ENCODE peak calls at places on chromosomes 3 and 15, in eight cellular contexts. One of them, this sample, is unnamed.

GRCh38 chr3:64674591-64675076 is 13.2 kb downstream of the ADAMTS9 start:
- DNase-seq in heart left ventricle: no peak
- DNase-seq in endothelial cell: no peak
- DNase-seq in neural crest cell: no peak
- DNase-seq in HL-60: no peak
- DNase-seq in HFF-Myc: no peak
- DNase-seq in thoracic aorta: no peak
- DNase-seq in nephron progenitor cell: no peak
- DNase-seq in this sample: no peak

GRCh38 chr3:169104541-169104940 is 559.0 kb downstream of the MECOM start:
- DNase-seq in heart left ventricle: no peak
- DNase-seq in endothelial cell: no peak
- DNase-seq in neural crest cell: no peak
- DNase-seq in HL-60: no peak
- DNase-seq in HFF-Myc: no peak
- DNase-seq in thoracic aorta: no peak
- DNase-seq in nephron progenitor cell: no peak
- DNase-seq in this sample: no peak

GRCh38 chr15:25372298-25372697 is 66.5 kb downstream of the UBE3A start:
- DNase-seq in heart left ventricle: no peak
- DNase-seq in endothelial cell: no peak
- DNase-seq in neural crest cell: no peak
- DNase-seq in HL-60: no peak
- DNase-seq in HFF-Myc: no peak
- DNase-seq in thoracic aorta: no peak
- DNase-seq in nephron progenitor cell: no peak
- DNase-seq in this sample: no peak

GRCh38 chr15:89399390-89400120 is 64.9 kb upstream of the POLG start:
- DNase-seq in heart left ventricle: no peak
- DNase-seq in endothelial cell: peak
- DNase-seq in neural crest cell: peak
- DNase-seq in HL-60: no peak
- DNase-seq in HFF-Myc: no peak
- DNase-seq in thoracic aorta: no peak
- DNase-seq in nephron progenitor cell: peak
- DNase-seq in this sample: peak

GRCh38 chr3:134481166-134481565 is 4.6 kb downstream of the ANAPC13 start:
- DNase-seq in heart left ventricle: no peak
- DNase-seq in endothelial cell: no peak
- DNase-seq in neural crest cell: no peak
- DNase-seq in HL-60: no peak
- DNase-seq in HFF-Myc: no peak
- DNase-seq in thoracic aorta: no peak
- DNase-seq in nephron progenitor cell: no peak
- DNase-seq in this sample: no peak

GRCh38 chr3:126835472-126836219 is 131.6 kb downstream of the CHCHD6 start:
- DNase-seq in heart left ventricle: no peak
- DNase-seq in endothelial cell: no peak
- DNase-seq in neural crest cell: no peak
- DNase-seq in HL-60: no peak
- DNase-seq in HFF-Myc: no peak
- DNase-seq in thoracic aorta: no peak
- DNase-seq in nephron progenitor cell: no peak
- DNase-seq in this sample: no peak

GRCh38 chr15:98924311-98925049 is 83.1 kb downstream of the PGPEP1L start:
- DNase-seq in heart left ventricle: peak
- DNase-seq in endothelial cell: no peak
- DNase-seq in neural crest cell: no peak
- DNase-seq in HL-60: no peak
- DNase-seq in HFF-Myc: no peak
- DNase-seq in thoracic aorta: no peak
- DNase-seq in nephron progenitor cell: no peak
- DNase-seq in this sample: no peak

GRCh38 chr3:116000315-116000714 is 377.0 kb downstream of the GAP43 start:
- DNase-seq in heart left ventricle: no peak
- DNase-seq in endothelial cell: no peak
- DNase-seq in neural crest cell: no peak
- DNase-seq in HL-60: no peak
- DNase-seq in HFF-Myc: peak
- DNase-seq in thoracic aorta: no peak
- DNase-seq in nephron progenitor cell: no peak
- DNase-seq in this sample: no peak

GRCh38 chr3:69200384-69201068 is 78.1 kb upstream of the LMOD3 start:
- DNase-seq in heart left ventricle: peak
- DNase-seq in endothelial cell: no peak
- DNase-seq in neural crest cell: no peak
- DNase-seq in HL-60: no peak
- DNase-seq in HFF-Myc: peak
- DNase-seq in thoracic aorta: no peak
- DNase-seq in nephron progenitor cell: peak
- DNase-seq in this sample: no peak

GRCh38 chr15:40367038-40367672 is 9.1 kb downstream of the DISP2 start:
- DNase-seq in heart left ventricle: peak
- DNase-seq in endothelial cell: no peak
- DNase-seq in neural crest cell: no peak
- DNase-seq in HL-60: no peak
- DNase-seq in HFF-Myc: no peak
- DNase-seq in thoracic aorta: no peak
- DNase-seq in nephron progenitor cell: no peak
- DNase-seq in this sample: no peak

GRCh38 chr3:9402410-9403228 is 5.2 kb downstream of the SETD5 start:
- DNase-seq in heart left ventricle: peak
- DNase-seq in endothelial cell: peak
- DNase-seq in neural crest cell: peak
- DNase-seq in HL-60: no peak
- DNase-seq in HFF-Myc: no peak
- DNase-seq in thoracic aorta: no peak
- DNase-seq in nephron progenitor cell: peak
- DNase-seq in this sample: no peak

GRCh38 chr15:45414215-45414885 is 36.0 kb upstream of the GATM start:
- DNase-seq in heart left ventricle: no peak
- DNase-seq in endothelial cell: no peak
- DNase-seq in neural crest cell: no peak
- DNase-seq in HL-60: no peak
- DNase-seq in HFF-Myc: no peak
- DNase-seq in thoracic aorta: no peak
- DNase-seq in nephron progenitor cell: no peak
- DNase-seq in this sample: no peak

GRCh38 chr15:64004059-64004458 is 42.2 kb downstream of the DAPK2 start:
- DNase-seq in heart left ventricle: no peak
- DNase-seq in endothelial cell: no peak
- DNase-seq in neural crest cell: no peak
- DNase-seq in HL-60: no peak
- DNase-seq in HFF-Myc: no peak
- DNase-seq in thoracic aorta: no peak
- DNase-seq in nephron progenitor cell: no peak
- DNase-seq in this sample: no peak

GRCh38 chr3:146581877-146582508 is 23.2 kb downstream of the PLSCR5 start:
- DNase-seq in heart left ventricle: no peak
- DNase-seq in endothelial cell: no peak
- DNase-seq in neural crest cell: no peak
- DNase-seq in HL-60: no peak
- DNase-seq in HFF-Myc: no peak
- DNase-seq in thoracic aorta: no peak
- DNase-seq in nephron progenitor cell: no peak
- DNase-seq in this sample: no peak

GRCh38 chr3:114147281-114147680 is 31.6 kb downstream of the DRD3 start:
- DNase-seq in heart left ventricle: no peak
- DNase-seq in endothelial cell: no peak
- DNase-seq in neural crest cell: no peak
- DNase-seq in HL-60: no peak
- DNase-seq in HFF-Myc: no peak
- DNase-seq in thoracic aorta: no peak
- DNase-seq in nephron progenitor cell: no peak
- DNase-seq in this sample: no peak

GRCh38 chr3:13479332-13479581 is 849 bp upstream of the HDAC11 start:
- DNase-seq in heart left ventricle: peak
- DNase-seq in endothelial cell: no peak
- DNase-seq in neural crest cell: no peak
- DNase-seq in HL-60: no peak
- DNase-seq in HFF-Myc: no peak
- DNase-seq in thoracic aorta: no peak
- DNase-seq in nephron progenitor cell: no peak
- DNase-seq in this sample: no peak

GRCh38 chr3:131690800-131691199 is 188.0 kb upstream of the MRPL3 start:
- DNase-seq in heart left ventricle: no peak
- DNase-seq in endothelial cell: no peak
- DNase-seq in neural crest cell: no peak
- DNase-seq in HL-60: no peak
- DNase-seq in HFF-Myc: no peak
- DNase-seq in thoracic aorta: no peak
- DNase-seq in nephron progenitor cell: no peak
- DNase-seq in this sample: no peak

GRCh38 chr3:11640009-11640673 is 3.6 kb downstream of the VGLL4 start:
- DNase-seq in heart left ventricle: no peak
- DNase-seq in endothelial cell: no peak
- DNase-seq in neural crest cell: no peak
- DNase-seq in HL-60: no peak
- DNase-seq in HFF-Myc: no peak
- DNase-seq in thoracic aorta: no peak
- DNase-seq in nephron progenitor cell: no peak
- DNase-seq in this sample: no peak

GRCh38 chr3:175212896-175213295 is 353.8 kb downstream of the NAALADL2 start:
- DNase-seq in heart left ventricle: no peak
- DNase-seq in endothelial cell: no peak
- DNase-seq in neural crest cell: no peak
- DNase-seq in HL-60: no peak
- DNase-seq in HFF-Myc: no peak
- DNase-seq in thoracic aorta: no peak
- DNase-seq in nephron progenitor cell: no peak
- DNase-seq in this sample: no peak

GRCh38 chr3:9754678-9755077 is 4.9 kb downstream of the OGG1 start:
- DNase-seq in heart left ventricle: no peak
- DNase-seq in endothelial cell: no peak
- DNase-seq in neural crest cell: no peak
- DNase-seq in HL-60: no peak
- DNase-seq in HFF-Myc: no peak
- DNase-seq in thoracic aorta: no peak
- DNase-seq in nephron progenitor cell: no peak
- DNase-seq in this sample: no peak

GRCh38 chr3:72891053-72891855 is 3.4 kb downstream of the GXYLT2 start:
- DNase-seq in heart left ventricle: peak
- DNase-seq in endothelial cell: no peak
- DNase-seq in neural crest cell: no peak
- DNase-seq in HL-60: no peak
- DNase-seq in HFF-Myc: peak
- DNase-seq in thoracic aorta: no peak
- DNase-seq in nephron progenitor cell: peak
- DNase-seq in this sample: no peak

GRCh38 chr3:54622688-54623087 is 305.2 kb downstream of the LRTM1 start:
- DNase-seq in heart left ventricle: no peak
- DNase-seq in endothelial cell: no peak
- DNase-seq in neural crest cell: no peak
- DNase-seq in HL-60: no peak
- DNase-seq in HFF-Myc: no peak
- DNase-seq in thoracic aorta: no peak
- DNase-seq in nephron progenitor cell: no peak
- DNase-seq in this sample: no peak

GRCh38 chr3:160968731-160969130 is 136.4 kb downstream of the B3GALNT1 start:
- DNase-seq in heart left ventricle: no peak
- DNase-seq in endothelial cell: no peak
- DNase-seq in neural crest cell: no peak
- DNase-seq in HL-60: no peak
- DNase-seq in HFF-Myc: peak
- DNase-seq in thoracic aorta: no peak
- DNase-seq in nephron progenitor cell: no peak
- DNase-seq in this sample: no peak

GRCh38 chr3:49534581-49535495 is 19.4 kb upstream of the BSN start:
- DNase-seq in heart left ventricle: no peak
- DNase-seq in endothelial cell: peak
- DNase-seq in neural crest cell: peak
- DNase-seq in HL-60: no peak
- DNase-seq in HFF-Myc: no peak
- DNase-seq in thoracic aorta: no peak
- DNase-seq in nephron progenitor cell: peak
- DNase-seq in this sample: no peak
- TF ChIP-seq CTCF in heart left ventricle: no peak
- TF ChIP-seq CTCF in endothelial cell: no peak
- TF ChIP-seq CTCF in neural crest cell: no peak
- TF ChIP-seq CTCF in HL-60: no peak
- TF ChIP-seq CTCF in HFF-Myc: no peak
- TF ChIP-seq CTCF in thoracic aorta: no peak
- TF ChIP-seq CTCF in nephron progenitor cell: no peak
- TF ChIP-seq CTCF in this sample: no peak

DNA sequence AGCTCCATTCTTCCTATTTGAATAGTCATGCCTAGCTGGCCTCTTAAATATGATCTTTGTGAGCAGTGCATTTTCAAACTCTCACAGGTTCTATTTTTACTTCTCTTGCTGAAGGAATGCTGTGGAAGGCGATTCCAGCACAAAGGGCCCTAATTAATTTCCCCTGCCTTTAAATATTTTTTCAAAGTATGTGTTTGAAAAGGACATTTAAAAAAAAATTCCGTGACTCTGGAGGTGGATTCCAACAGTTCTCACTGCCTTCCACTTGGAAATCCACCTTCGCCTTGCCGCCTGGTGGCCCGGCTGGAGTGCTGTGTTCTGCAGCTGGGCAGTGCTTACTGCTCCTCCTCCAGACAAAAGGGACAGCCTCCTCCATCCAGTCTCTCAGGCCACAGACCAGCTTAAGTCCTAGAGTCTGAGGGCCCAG is 61.5 kb upstream of the CORO2B start:
- DNase-seq in heart left ventricle: no peak
- DNase-seq in endothelial cell: no peak
- DNase-seq in neural crest cell: peak
- DNase-seq in HL-60: no peak
- DNase-seq in HFF-Myc: no peak
- DNase-seq in thoracic aorta: no peak
- DNase-seq in nephron progenitor cell: peak
- DNase-seq in this sample: no peak
- TF ChIP-seq CTCF in heart left ventricle: peak
- TF ChIP-seq CTCF in endothelial cell: no peak
- TF ChIP-seq CTCF in neural crest cell: no peak
- TF ChIP-seq CTCF in HL-60: no peak
- TF ChIP-seq CTCF in HFF-Myc: peak
- TF ChIP-seq CTCF in thoracic aorta: peak
- TF ChIP-seq CTCF in nephron progenitor cell: no peak
- TF ChIP-seq CTCF in this sample: no peak

GRCh38 chr3:32132706-32133105 is 26.3 kb downstream of the GPD1L start:
- DNase-seq in heart left ventricle: no peak
- DNase-seq in endothelial cell: no peak
- DNase-seq in neural crest cell: no peak
- DNase-seq in HL-60: no peak
- DNase-seq in HFF-Myc: no peak
- DNase-seq in thoracic aorta: no peak
- DNase-seq in nephron progenitor cell: no peak
- DNase-seq in this sample: no peak
- TF ChIP-seq CTCF in heart left ventricle: no peak
- TF ChIP-seq CTCF in endothelial cell: no peak
- TF ChIP-seq CTCF in neural crest cell: no peak
- TF ChIP-seq CTCF in HL-60: no peak
- TF ChIP-seq CTCF in HFF-Myc: no peak
- TF ChIP-seq CTCF in thoracic aorta: no peak
- TF ChIP-seq CTCF in nephron progenitor cell: no peak
- TF ChIP-seq CTCF in this sample: no peak

DNA sequence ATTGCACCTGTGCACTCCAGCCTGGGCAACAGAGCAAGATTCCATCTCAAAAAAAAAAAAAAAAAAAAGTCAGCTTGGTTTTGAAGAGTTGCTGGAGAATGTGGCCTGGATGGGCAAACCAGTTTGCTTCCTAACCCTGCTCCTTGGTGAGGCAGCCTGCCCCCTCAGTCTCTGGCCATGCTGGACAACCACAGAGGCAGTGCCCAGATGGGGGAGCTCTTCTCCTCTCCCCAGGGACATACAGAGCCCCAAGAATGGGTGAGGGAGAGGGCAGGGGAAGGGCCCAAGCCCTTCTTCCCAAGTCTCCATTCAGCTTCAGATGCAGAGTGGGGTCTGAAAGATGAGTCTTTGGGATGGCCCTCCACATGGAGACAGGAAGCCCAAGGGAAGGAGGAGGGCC is 27.9 kb downstream of the CD276 start:
- DNase-seq in heart left ventricle: no peak
- DNase-seq in endothelial cell: no peak
- DNase-seq in neural crest cell: no peak
- DNase-seq in HL-60: no peak
- DNase-seq in HFF-Myc: no peak
- DNase-seq in thoracic aorta: no peak
- DNase-seq in nephron progenitor cell: no peak
- DNase-seq in this sample: no peak
- TF ChIP-seq CTCF in heart left ventricle: no peak
- TF ChIP-seq CTCF in endothelial cell: no peak
- TF ChIP-seq CTCF in neural crest cell: no peak
- TF ChIP-seq CTCF in HL-60: no peak
- TF ChIP-seq CTCF in HFF-Myc: peak
- TF ChIP-seq CTCF in thoracic aorta: no peak
- TF ChIP-seq CTCF in nephron progenitor cell: no peak
- TF ChIP-seq CTCF in this sample: no peak